ENCODE peak calls at places on chromosomes 7 and 10, in ten cellular contexts. M is heart right ventricle, I is iris pigment epithelial cell, Y is NCI-H1417, O is GM18507, F is putamen, S is dorsolateral prefrontal cortex, L is GM20000, Z is bronchial epithelial cell, W is progenitor cell of endocrine pancreas. N is an unnamed sample.

GRCh38 chr7:87628780-87629569 is 777 bp downstream of the RUNDC3B start:
- DNase-seq in I (peak), Y (peak), M (peak), Z (peak), F (peak), W (peak), L (peak), S (no peak), O (no peak), N (peak)

GRCh38 chr10:24727811-24728210 is 4.1 kb upstream of the ARHGAP21 start:
- DNase-seq in W (no peak), S (no peak), I (no peak), Z (no peak), O (no peak), Y (no peak), M (no peak), L (no peak), F (no peak), N (no peak)

GRCh38 chr7:148697256-148697841 is 1.4 kb upstream of the CUL1 start:
- DNase-seq in Y (peak), M (peak), O (no peak), F (no peak), S (no peak), L (peak), Z (peak), W (no peak), I (peak), N (no peak)

GRCh38 chr7:31935115-31935514 is 135.1 kb downstream of the PDE1C start:
- DNase-seq in O (no peak), L (no peak), F (no peak), W (no peak), Z (no peak), S (no peak), M (no peak), Y (no peak), I (peak), N (no peak)

GRCh38 chr10:112389147-112389822 is 15.4 kb downstream of the ACSL5 start:
- DNase-seq in I (peak), S (no peak), W (no peak), L (peak), M (no peak), O (no peak), F (no peak), Z (peak), Y (no peak), N (peak)

GRCh38 chr7:34652784-34653183 is 5.2 kb upstream of the NPSR1 start:
- DNase-seq in W (no peak), O (no peak), F (no peak), Z (no peak), M (no peak), S (no peak), I (no peak), Y (no peak), L (no peak), N (no peak)

GRCh38 chr7:16396766-16397496 is 24.4 kb downstream of the CRPPA start:
- DNase-seq in M (no peak), Z (no peak), S (no peak), I (no peak), W (no peak), L (no peak), Y (no peak), F (no peak), O (no peak), N (no peak)

GRCh38 chr7:131370523-131370968 is 42.9 kb downstream of the MKLN1 start:
- DNase-seq in F (no peak), S (no peak), I (peak), M (no peak), L (no peak), Z (peak), W (no peak), O (peak), Y (no peak), N (no peak)

GRCh38 chr7:65429642-65430343 is 56.1 kb downstream of the ZNF92 start:
- DNase-seq in W (no peak), L (no peak), S (no peak), F (no peak), Y (no peak), O (no peak), I (no peak), Z (no peak), M (no peak), N (no peak)

GRCh38 chr7:45177801-45178200 is 20.2 kb downstream of the RAMP3 start:
- DNase-seq in S (no peak), Y (no peak), F (no peak), Z (no peak), I (no peak), M (no peak), W (no peak), L (no peak), O (no peak), N (peak)

GRCh38 chr7:106600569-106601373 is 60.2 kb downstream of the CCDC71L start:
- DNase-seq in I (peak), S (no peak), W (no peak), F (no peak), M (no peak), O (no peak), Z (no peak), L (no peak), Y (no peak), N (no peak)

GRCh38 chr7:20783716-20784310 is 2.9 kb downstream of the SP8 start:
- DNase-seq in W (no peak), S (no peak), M (peak), L (peak), I (peak), Z (no peak), Y (peak), O (no peak), F (no peak), N (no peak)

GRCh38 chr10:61842755-61843497 is 58.6 kb upstream of the ARID5B start:
- DNase-seq in Y (no peak), Z (peak), F (no peak), W (no peak), M (no peak), I (peak), O (no peak), S (no peak), L (no peak), N (no peak)

GRCh38 chr7:66883716-66884115 is 37.3 kb upstream of the TMEM248 start:
- DNase-seq in F (no peak), M (no peak), L (no peak), Y (no peak), W (no peak), I (peak), O (no peak), Z (peak), S (no peak), N (no peak)

GRCh38 chr10:107409517-107409916 is 245.0 kb upstream of the SORCS1 start:
- DNase-seq in L (peak), W (no peak), M (no peak), S (peak), F (peak), I (peak), Y (no peak), O (no peak), Z (peak), N (peak)

GRCh38 chr7:155744931-155745683 is 67.2 kb downstream of the SHH start:
- DNase-seq in M (no peak), S (no peak), Y (no peak), F (no peak), I (no peak), L (no peak), Z (no peak), W (no peak), O (no peak), N (no peak)

N was measured in head of caudate nucleus.